ENCODE peak calls at places on chromosomes 13 and 19, in five cellular contexts. D is K562, B is GM23338, E is breast epithelium, F is stomach. Q is an unnamed sample.

GRCh38 chr13:46288570-46289259 is 77.0 kb downstream of the LRRC63 start:
- DNase-seq in D (peak; percentile 39), B (peak; percentile 86), E (no peak), F (no peak), Q (no peak)

GRCh38 chr13:24386816-24387708 is 77.7 kb downstream of the C1QTNF9 start:
- DNase-seq in D (no peak), B (no peak), E (no peak), F (no peak), Q (no peak)

GRCh38 chr19:16017138-16017490 is 59.2 kb upstream of the TPM4 start:
- DNase-seq in D (no peak), B (no peak), E (no peak), F (peak; percentile 17), Q (no peak)

GRCh38 chr19:16654151-16654550 is 5.8 kb downstream of the SMIM7 start:
- DNase-seq in D (peak; percentile 73), B (peak; percentile 27), E (no peak), F (no peak), Q (no peak)

GRCh38 chr13:30685987-30686386 is 49.4 kb upstream of the ALOX5AP start:
- DNase-seq in D (no peak), B (no peak), E (no peak), F (no peak), Q (no peak)

GRCh38 chr19:32750441-32751055 is 31.0 kb downstream of the TDRD12 start:
- DNase-seq in D (no peak), B (peak; percentile 9), E (no peak), F (no peak), Q (no peak)

GRCh38 chr19:38977445-38978314 is 2.1 kb upstream of the FBXO17 start:
- DNase-seq in D (no peak), B (no peak), E (no peak), F (no peak), Q (no peak)

GRCh38 chr13:29039212-29039611 is 219.1 kb downstream of the MTUS2 start:
- DNase-seq in D (no peak), B (no peak), E (no peak), F (no peak), Q (no peak)

GRCh38 chr13:68078874-68079273 is 848.7 kb upstream of the PCDH9 start:
- DNase-seq in D (no peak), B (no peak), E (no peak), F (no peak), Q (no peak)

GRCh38 chr13:110812111-110812868 is 98.8 kb downstream of the ING1 start:
- DNase-seq in D (no peak), B (peak; percentile 77), E (no peak), F (no peak), Q (peak; percentile 56)

GRCh38 chr19:11606484-11606883 is 9.2 kb downstream of the ZNF627 start:
- DNase-seq in D (no peak), B (no peak), E (no peak), F (no peak), Q (no peak)
- TF ChIP-seq POLR2AphosphoS5 in D (no peak), B (no peak), E (no peak), F (no peak), Q (no peak)

GRCh38 chr13:103277959-103278673 is 211.9 kb upstream of the SLC10A2 start:
- DNase-seq in D (no peak), B (no peak), E (no peak), F (no peak), Q (no peak)
- TF ChIP-seq CTCF in D (no peak), B (peak; percentile 8), E (no peak), F (no peak), Q (no peak)

GRCh38 chr19:44623626-44624025 is 10.3 kb downstream of the IGSF23 start:
- DNase-seq in D (no peak), B (no peak), E (no peak), F (no peak), Q (no peak)

GRCh38 chr19:44624840-44625354 is 11.5 kb downstream of the IGSF23 start:
- DNase-seq in D (no peak), B (no peak), E (no peak), F (no peak), Q (no peak)

GRCh38 chr19:44625531-44626066 is 12.2 kb downstream of the IGSF23 start:
- DNase-seq in D (no peak), B (no peak), E (no peak), F (no peak), Q (no peak)

GRCh38 chr19:44627631-44628030 is 14.3 kb downstream of the IGSF23 start:
- DNase-seq in D (no peak), B (no peak), E (no peak), F (no peak), Q (no peak)

GRCh38 chr19:44626067-44626624 is 12.8 kb downstream of the IGSF23 start:
- DNase-seq in D (no peak), B (no peak), E (peak; percentile 64), F (no peak), Q (no peak)
- TF ChIP-seq POLR2AphosphoS5 in D (no peak), B (no peak), E (no peak), F (no peak), Q (no peak)

DNA sequence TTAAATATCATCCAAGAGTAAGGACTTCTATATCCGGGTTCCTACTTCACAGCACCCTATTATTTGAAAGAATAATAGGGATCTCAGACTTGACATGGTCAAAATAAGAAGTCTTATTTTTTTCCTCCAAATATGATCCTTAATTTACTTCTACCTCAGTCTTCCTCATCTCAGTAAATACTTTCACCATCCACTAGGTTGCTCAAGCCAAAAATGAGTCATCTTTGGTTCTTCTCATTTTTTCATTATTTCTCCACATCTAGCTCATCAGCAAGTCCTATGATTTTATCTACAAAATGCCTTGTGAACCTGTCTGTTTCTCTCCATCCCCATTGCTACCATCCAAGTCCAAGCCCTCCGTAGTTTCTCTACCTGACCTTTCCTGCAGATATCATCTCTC is 121.9 kb upstream of the GJB6 start:
- DNase-seq in D (no peak), B (no peak), E (no peak), F (no peak), Q (no peak)
- TF ChIP-seq CTCF in D (no peak), B (no peak), E (no peak), F (no peak), Q (no peak)

GRCh38 chr13:91355099-91355825 is 7.8 kb downstream of the MIR17HG start:
- DNase-seq in D (no peak), B (no peak), E (no peak), F (no peak), Q (no peak)
- TF ChIP-seq POLR2AphosphoS5 in D (no peak), B (no peak), E (no peak), F (no peak), Q (no peak)

GRCh38 chr13:27448308-27448707 is 2.1 kb downstream of the MTIF3 start:
- DNase-seq in D (no peak), B (no peak), E (no peak), F (no peak), Q (no peak)

GRCh38 chr13:27446986-27447583 is 3.3 kb downstream of the MTIF3 start:
- DNase-seq in D (no peak), B (no peak), E (no peak), F (no peak), Q (no peak)

GRCh38 chr13:27450921-27451461 is 627 bp upstream of the MTIF3 start:
- DNase-seq in D (peak; percentile 10), B (peak; percentile 64), E (peak; percentile 58), F (peak; percentile 53), Q (no peak)

GRCh38 chr13:27449081-27449603 is 1.2 kb downstream of the MTIF3 start:
- DNase-seq in D (no peak), B (peak; percentile 22), E (no peak), F (no peak), Q (no peak)

GRCh38 chr13:27449936-27450828 is at the start of gene MTIF3:
- DNase-seq in D (peak; percentile 78), B (peak; percentile 99), E (peak; percentile 94), F (peak; percentile 97), Q (peak; percentile 97)
- TF ChIP-seq CTCF in D (no peak), B (no peak), E (no peak), F (no peak), Q (no peak)

DNA sequence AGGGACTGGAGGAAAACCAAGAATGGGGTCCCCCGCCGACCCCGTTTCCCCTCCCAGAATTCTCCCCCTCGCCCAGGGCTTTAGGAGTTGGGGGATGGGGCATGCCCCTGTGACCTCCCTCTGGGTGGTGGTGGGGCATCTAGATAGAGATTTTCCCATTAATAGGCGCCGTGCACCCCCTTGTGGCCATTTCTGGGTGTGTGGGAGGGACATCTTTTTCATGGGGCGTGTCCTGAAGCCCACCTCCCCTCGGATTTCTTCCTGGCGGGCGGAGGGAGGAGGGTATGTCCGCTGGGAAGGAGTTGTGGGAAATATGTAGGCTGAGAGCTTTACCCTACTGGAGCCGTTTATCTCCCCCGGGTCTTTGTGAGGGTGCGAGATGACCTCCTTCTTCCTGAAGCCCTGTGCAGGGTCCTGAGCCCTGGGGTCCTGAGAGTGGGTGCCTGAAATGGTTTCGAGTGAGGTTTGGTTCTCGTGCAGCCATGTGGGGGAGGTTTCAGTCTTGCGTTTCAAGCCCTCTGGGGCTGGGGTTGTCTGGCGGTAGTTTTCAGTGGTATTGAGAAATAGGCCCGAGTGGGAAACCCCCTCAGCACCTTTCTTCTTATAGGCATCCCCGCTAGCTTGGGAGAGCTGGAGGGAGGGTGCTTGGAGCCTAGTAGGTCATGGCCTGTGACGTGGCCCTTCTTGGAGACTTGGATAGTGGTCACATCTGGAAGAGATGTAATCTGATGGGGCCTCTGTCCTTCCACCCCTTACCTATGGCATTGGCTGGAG is 1.0 kb downstream of the PRMT1 start:
- DNase-seq in D (peak; percentile 68), B (peak; percentile 97), E (peak; percentile 72), F (peak; percentile 68), Q (no peak)
- TF ChIP-seq POLR2AphosphoS5 in D (peak; percentile 12), B (no peak), E (no peak), F (no peak), Q (no peak)